ENCODE peak calls at places on chromosome 22, in four cellular contexts. F, U, O and Y are unnamed samples.

GRCh38 chr22:26143801-26144325 is 25.4 kb upstream of the SEZ6L start:
- DNase-seq in F (no peak), U (no peak), O (no peak), Y (no peak)

GRCh38 chr22:37331811-37332536 is 49.7 kb downstream of the CYTH4 start:
- DNase-seq in F (no peak), U (no peak), O (no peak), Y (no peak)

GRCh38 chr22:41912338-41913039 is 2.4 kb downstream of the SHISA8 start:
- DNase-seq in F (no peak), U (no peak), O (no peak), Y (no peak)

GRCh38 chr22:25563757-25564319 is 637 bp upstream of the GRK3 start:
- DNase-seq in F (no peak), U (peak), O (no peak), Y (no peak)

GRCh38 chr22:41418717-41419116 is 27.9 kb downstream of the TOB2 start:
- DNase-seq in F (no peak), U (no peak), O (no peak), Y (no peak)

GRCh38 chr22:45223304-45224117 is 17.2 kb downstream of the KIAA0930 start:
- DNase-seq in F (no peak), U (no peak), O (no peak), Y (no peak)

GRCh38 chr22:17846326-17846992 is 72.2 kb upstream of the BID start:
- DNase-seq in F (no peak), U (no peak), O (no peak), Y (no peak)

GRCh38 chr22:31020334-31020733 is 51.3 kb downstream of the TUG1 start:
- DNase-seq in F (no peak), U (no peak), O (no peak), Y (no peak)

GRCh38 chr22:44431256-44431655 is 66.8 kb downstream of the RTL6 start:
- DNase-seq in F (no peak), U (no peak), O (no peak), Y (no peak)

GRCh38 chr22:29837780-29838598 is at the start of gene ASCC2:
- DNase-seq in F (peak), U (peak), O (peak), Y (peak)
- TF ChIP-seq CTCF in F (no peak), U (no peak), O (no peak), Y (no peak)

DNA sequence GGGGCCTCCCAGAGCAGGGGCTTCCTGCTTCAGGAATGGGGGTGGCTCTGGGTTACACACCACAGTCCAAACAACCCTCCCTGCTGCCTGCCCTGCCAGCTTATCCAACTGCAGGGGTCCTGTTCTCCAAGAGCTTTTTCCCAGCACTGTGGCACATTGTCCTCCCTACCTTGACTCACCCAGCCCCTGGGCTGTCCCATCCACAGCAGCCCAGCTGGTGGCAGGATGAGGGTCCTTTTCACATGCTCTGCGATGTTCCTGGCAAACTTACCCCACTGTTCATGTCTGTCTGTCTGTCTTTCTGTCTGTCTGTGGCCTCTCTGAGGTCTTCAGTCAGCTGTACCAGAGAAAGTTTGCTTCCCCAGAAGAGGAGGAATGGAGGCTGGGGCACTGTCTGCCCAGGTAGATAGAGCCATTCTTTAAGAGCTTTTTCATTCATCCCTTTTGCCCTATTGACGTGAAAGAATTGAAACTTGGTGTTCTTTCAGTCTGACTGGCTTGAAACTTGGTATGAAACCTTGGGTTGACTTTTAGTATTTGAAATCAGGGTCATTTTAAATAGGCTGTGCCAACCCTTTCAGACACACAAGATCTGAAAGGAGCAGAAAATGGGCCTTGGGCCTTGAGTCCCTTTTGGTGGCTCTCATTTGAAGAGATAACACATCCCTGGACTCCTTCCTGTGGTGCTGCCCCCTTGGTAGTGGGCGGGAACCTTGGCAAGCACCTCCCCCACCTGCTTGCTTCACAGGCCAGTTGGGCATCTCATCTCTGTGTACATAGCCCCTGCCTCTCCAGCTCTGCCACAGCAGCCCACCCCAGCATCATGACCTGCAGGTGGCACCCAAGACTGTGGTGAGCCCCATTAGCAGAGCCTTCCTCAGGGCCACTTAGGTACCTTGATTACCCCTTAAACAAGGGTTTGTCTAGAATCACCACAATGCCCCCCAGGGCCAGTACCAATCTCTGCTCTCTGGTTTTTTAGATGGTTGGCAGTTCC is 74.6 kb upstream of the SUSD2 start:
- DNase-seq in F (no peak), U (peak), O (no peak), Y (peak)
- TF ChIP-seq CTCF in F (no peak), U (no peak), O (peak), Y (peak)

DNA sequence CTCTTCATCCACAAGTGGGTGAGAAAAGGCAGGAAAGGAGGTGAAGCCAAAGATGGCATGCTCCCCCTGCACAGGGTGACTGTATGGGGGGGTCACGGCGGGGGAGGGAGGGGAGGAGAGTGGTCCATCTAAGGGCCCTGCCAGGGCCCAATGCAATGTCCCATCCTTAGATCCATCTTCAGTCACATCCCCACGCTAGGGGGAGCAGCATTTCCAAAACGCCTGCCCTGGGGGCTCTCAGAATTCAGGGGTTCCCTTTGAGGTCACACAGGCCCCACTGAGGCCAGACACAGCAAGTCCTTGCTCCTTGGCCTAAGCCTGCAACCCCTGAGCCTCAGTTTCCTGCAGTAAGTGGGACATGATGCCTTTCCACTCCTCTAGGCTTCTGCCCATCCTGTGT is 52.4 kb downstream of the RTN4R start:
- DNase-seq in F (no peak), U (no peak), O (no peak), Y (no peak)
- TF ChIP-seq CTCF in F (no peak), U (no peak), O (peak), Y (no peak)

GRCh38 chr22:33126881-33127280 is 68.7 kb upstream of the SYN3 start:
- DNase-seq in F (no peak), U (no peak), O (no peak), Y (no peak)
- TF ChIP-seq CTCF in F (peak), U (no peak), O (no peak), Y (no peak)

GRCh38 chr22:39543095-39543494 is 10.5 kb upstream of the RPS19BP1 start:
- DNase-seq in F (no peak), U (no peak), O (no peak), Y (no peak)
- TF ChIP-seq CTCF in F (peak), U (no peak), O (peak), Y (no peak)

DNA sequence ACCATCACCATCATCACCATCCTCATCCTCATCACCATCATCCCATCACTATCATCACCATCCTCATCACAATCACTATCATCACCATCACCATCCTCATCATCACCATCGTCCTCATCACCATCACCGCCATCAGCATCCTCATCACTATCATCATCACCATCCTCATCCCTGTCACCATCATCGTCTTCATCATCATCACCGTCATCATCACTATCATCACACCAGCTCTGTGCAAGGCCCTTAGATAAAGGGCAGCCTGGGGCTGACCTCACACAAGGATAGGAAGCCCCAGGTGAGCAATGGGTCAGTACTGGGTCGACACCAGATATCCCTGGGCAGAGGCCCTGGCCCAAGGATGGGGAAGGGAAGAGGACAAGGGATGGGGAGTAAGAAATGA is 16.1 kb downstream of the RTN4R start:
- DNase-seq in F (no peak), U (no peak), O (no peak), Y (no peak)
- TF ChIP-seq CTCF in F (no peak), U (no peak), O (no peak), Y (no peak)

DNA sequence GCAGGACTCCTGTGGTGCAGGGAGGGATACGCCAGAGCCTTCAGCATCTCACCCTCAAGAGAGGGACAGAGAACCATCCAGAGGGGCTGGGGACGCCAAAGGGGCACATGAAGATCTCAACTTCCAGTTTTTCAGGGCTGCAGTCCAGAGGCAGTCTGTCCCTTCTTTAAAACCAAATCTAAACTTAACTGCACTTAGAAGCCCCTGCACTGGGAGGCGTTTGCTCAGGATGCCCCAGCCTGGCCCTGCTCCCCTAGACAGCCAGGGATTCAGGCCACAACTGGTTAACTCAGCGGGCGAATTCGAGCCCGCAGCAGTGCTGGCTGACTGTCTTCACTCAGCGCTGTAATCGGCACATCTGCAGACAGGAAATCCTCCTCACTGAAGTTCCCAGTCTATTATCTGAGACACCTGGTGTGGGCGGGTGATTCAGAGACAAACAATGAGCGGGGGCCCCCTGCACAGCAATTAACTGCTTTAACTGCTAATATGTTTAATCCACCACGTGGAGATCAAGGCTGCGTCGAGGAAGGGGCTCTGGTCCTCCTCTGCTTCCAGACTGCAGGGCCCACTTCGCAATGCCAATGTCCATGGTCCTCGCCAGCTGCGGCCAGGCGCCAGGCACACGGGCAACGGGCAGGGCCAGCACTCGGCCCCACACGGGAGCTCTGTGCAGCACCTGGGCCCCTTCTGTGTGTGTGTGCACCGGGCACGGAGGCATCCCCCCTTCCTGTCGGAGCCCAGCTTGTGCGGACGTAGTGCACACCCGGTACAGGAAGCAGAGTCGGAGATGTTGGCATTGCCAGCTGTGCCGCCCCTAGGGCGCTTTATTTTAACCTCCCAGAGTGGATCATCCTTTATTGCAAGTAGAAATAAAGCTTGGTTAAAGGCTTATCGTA is 36.9 kb upstream of the GNB1L start:
- DNase-seq in F (no peak), U (no peak), O (peak), Y (no peak)
- TF ChIP-seq CTCF in F (no peak), U (no peak), O (peak), Y (no peak)

DNA sequence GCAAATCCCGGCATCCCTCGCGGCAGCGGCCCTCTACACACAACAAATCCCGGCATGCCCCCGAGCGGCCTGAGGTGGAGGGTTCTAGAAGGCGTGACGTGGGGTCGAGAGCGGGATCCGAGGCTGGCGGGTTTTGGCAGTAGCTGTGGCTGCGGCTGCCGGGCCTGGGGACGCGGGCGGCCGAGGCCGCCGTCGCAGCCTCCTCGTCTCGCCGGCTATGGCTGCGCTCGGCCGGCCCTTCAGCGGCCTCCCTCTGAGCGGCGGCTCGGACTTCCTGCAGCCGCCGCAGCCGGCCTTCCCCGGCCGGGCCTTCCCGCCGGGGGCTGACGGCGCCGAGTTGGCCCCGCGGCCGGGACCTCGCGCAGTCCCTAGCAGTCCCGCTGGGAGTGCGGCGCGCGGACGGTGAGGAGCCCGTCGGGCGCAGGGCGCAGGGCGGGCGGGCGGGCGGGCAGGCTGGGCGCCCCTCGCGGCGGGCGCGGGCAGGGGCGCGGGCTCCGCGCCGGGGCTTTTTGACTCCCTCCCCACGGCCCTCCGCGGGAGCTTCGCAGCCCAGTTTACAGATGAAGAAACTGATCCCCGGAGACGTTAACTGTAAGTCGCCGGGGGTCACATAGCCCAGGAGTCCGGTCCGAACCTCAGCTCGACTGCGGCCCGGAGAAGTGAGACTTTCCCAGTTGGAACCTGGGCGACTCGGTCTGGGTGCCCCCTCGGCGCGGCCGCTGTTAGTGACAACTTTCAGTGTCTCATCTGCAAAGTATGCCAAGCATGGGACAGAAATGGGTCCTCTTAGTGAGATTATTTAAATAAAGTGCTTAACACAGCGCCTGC is at the start of gene CCDC117:
- DNase-seq in F (peak), U (peak), O (peak), Y (peak)
- TF ChIP-seq CTCF in F (peak), U (no peak), O (no peak), Y (peak)